ENCODE peak calls at places on chromosomes 5 and 9, in eight cellular contexts. One of them, this sample, is unnamed.

GRCh38 chr9:14132798-14133197 is 181.1 kb downstream of the NFIB start:
- DNase-seq in amniotic stem cell: no peak
- DNase-seq in EH: no peak
- DNase-seq in H54: no peak
- DNase-seq in GM04504: no peak
- DNase-seq in left colon: no peak
- DNase-seq in cardiac fibroblast: no peak
- DNase-seq in AG04449: no peak
- DNase-seq in this sample: no peak

GRCh38 chr5:15929616-15930303 is 249.8 kb downstream of the MARCHF11 start:
- DNase-seq in left colon: no peak
- DNase-seq in EH: peak
- DNase-seq in GM04504: peak
- DNase-seq in AG04449: peak
- DNase-seq in cardiac fibroblast: peak
- DNase-seq in H54: no peak
- DNase-seq in amniotic stem cell: no peak
- DNase-seq in this sample: no peak

GRCh38 chr5:167284491-167284890 is 1007.0 kb upstream of the WWC1 start:
- DNase-seq in AG04449: no peak
- DNase-seq in H54: peak
- DNase-seq in cardiac fibroblast: peak
- DNase-seq in EH: peak
- DNase-seq in GM04504: no peak
- DNase-seq in left colon: no peak
- DNase-seq in amniotic stem cell: no peak
- DNase-seq in this sample: no peak

GRCh38 chr5:151026674-151027073 is 6.3 kb downstream of the GPX3 start:
- DNase-seq in H54: no peak
- DNase-seq in GM04504: no peak
- DNase-seq in amniotic stem cell: no peak
- DNase-seq in AG04449: no peak
- DNase-seq in cardiac fibroblast: peak
- DNase-seq in EH: no peak
- DNase-seq in left colon: no peak
- DNase-seq in this sample: no peak

GRCh38 chr9:113589890-113590289 is 126.4 kb downstream of the RGS3 start:
- DNase-seq in AG04449: no peak
- DNase-seq in H54: no peak
- DNase-seq in left colon: no peak
- DNase-seq in EH: peak
- DNase-seq in amniotic stem cell: no peak
- DNase-seq in cardiac fibroblast: peak
- DNase-seq in GM04504: no peak
- DNase-seq in this sample: no peak

GRCh38 chr5:115168829-115169391 is 798 bp downstream of the TRIM36 start:
- DNase-seq in cardiac fibroblast: no peak
- DNase-seq in GM04504: no peak
- DNase-seq in AG04449: no peak
- DNase-seq in left colon: peak
- DNase-seq in H54: peak
- DNase-seq in amniotic stem cell: no peak
- DNase-seq in EH: no peak
- DNase-seq in this sample: peak

GRCh38 chr9:840343-840742 is 1.2 kb upstream of the DMRT1 start:
- DNase-seq in AG04449: no peak
- DNase-seq in amniotic stem cell: no peak
- DNase-seq in H54: no peak
- DNase-seq in cardiac fibroblast: no peak
- DNase-seq in GM04504: no peak
- DNase-seq in EH: no peak
- DNase-seq in left colon: no peak
- DNase-seq in this sample: no peak

GRCh38 chr5:150589791-150590601 is 50.5 kb upstream of the SYNPO start:
- DNase-seq in GM04504: peak
- DNase-seq in cardiac fibroblast: peak
- DNase-seq in AG04449: no peak
- DNase-seq in amniotic stem cell: no peak
- DNase-seq in H54: no peak
- DNase-seq in left colon: peak
- DNase-seq in EH: peak
- DNase-seq in this sample: peak

GRCh38 chr5:144422025-144422424 is 251.4 kb downstream of the KCTD16 start:
- DNase-seq in EH: peak
- DNase-seq in AG04449: no peak
- DNase-seq in amniotic stem cell: no peak
- DNase-seq in cardiac fibroblast: no peak
- DNase-seq in H54: no peak
- DNase-seq in GM04504: no peak
- DNase-seq in left colon: no peak
- DNase-seq in this sample: no peak

GRCh38 chr9:10268500-10269485 is 344.0 kb downstream of the PTPRD start:
- DNase-seq in AG04449: no peak
- DNase-seq in GM04504: no peak
- DNase-seq in H54: peak
- DNase-seq in cardiac fibroblast: peak
- DNase-seq in amniotic stem cell: no peak
- DNase-seq in EH: no peak
- DNase-seq in left colon: no peak
- DNase-seq in this sample: peak

This sample was measured in H1.